ENCODE peak calls at places on chromosomes 5 and 9, in seven cellular contexts. One of them, this sample, is unnamed.

GRCh38 chr9:4517274-4517673 is 27.0 kb downstream of the SLC1A1 start:
- DNase-seq in transverse colon: no peak
- DNase-seq in stomach: no peak
- DNase-seq in SK-N-SH: no peak
- DNase-seq in A549: no peak
- DNase-seq in tibial nerve: no peak
- DNase-seq in ovary: no peak
- DNase-seq in this sample: no peak

GRCh38 chr5:28328691-28329090 is 1290.3 kb upstream of the CDH9 start:
- DNase-seq in SK-N-SH: no peak
- DNase-seq in stomach: no peak
- DNase-seq in transverse colon: no peak
- DNase-seq in A549: no peak
- DNase-seq in tibial nerve: no peak
- DNase-seq in ovary: no peak
- DNase-seq in this sample: no peak

GRCh38 chr9:26940779-26941178 is 6.3 kb downstream of the PLAA start:
- DNase-seq in transverse colon: no peak
- DNase-seq in ovary: no peak
- DNase-seq in SK-N-SH: no peak
- DNase-seq in tibial nerve: no peak
- DNase-seq in A549: no peak
- DNase-seq in stomach: no peak
- DNase-seq in this sample: no peak

GRCh38 chr5:59034498-59035186 is 451.8 kb downstream of the RAB3C start:
- DNase-seq in transverse colon: no peak
- DNase-seq in ovary: no peak
- DNase-seq in tibial nerve: no peak
- DNase-seq in A549: no peak
- DNase-seq in SK-N-SH: peak; percentile 57
- DNase-seq in stomach: no peak
- DNase-seq in this sample: no peak

GRCh38 chr5:179610109-179610902 is 13.2 kb downstream of the HNRNPH1 start:
- DNase-seq in stomach: no peak
- DNase-seq in transverse colon: no peak
- DNase-seq in ovary: no peak
- DNase-seq in A549: no peak
- DNase-seq in SK-N-SH: no peak
- DNase-seq in tibial nerve: peak; percentile 22
- DNase-seq in this sample: peak; percentile 76

GRCh38 chr5:133343196-133343595 is 269.1 kb downstream of the FSTL4 start:
- DNase-seq in ovary: no peak
- DNase-seq in tibial nerve: no peak
- DNase-seq in A549: no peak
- DNase-seq in stomach: no peak
- DNase-seq in SK-N-SH: no peak
- DNase-seq in transverse colon: no peak
- DNase-seq in this sample: peak; percentile 9

GRCh38 chr9:121650220-121651013 is 1.0 kb upstream of the DAB2IP start:
- DNase-seq in ovary: peak; percentile 87
- DNase-seq in transverse colon: peak; percentile 84
- DNase-seq in stomach: peak; percentile 61
- DNase-seq in tibial nerve: no peak
- DNase-seq in SK-N-SH: peak; percentile 91
- DNase-seq in A549: no peak
- DNase-seq in this sample: peak; percentile 81

GRCh38 chr5:166992874-166993722 is 1298.3 kb upstream of the WWC1 start:
- DNase-seq in tibial nerve: peak; percentile 25
- DNase-seq in stomach: no peak
- DNase-seq in transverse colon: no peak
- DNase-seq in SK-N-SH: no peak
- DNase-seq in ovary: no peak
- DNase-seq in A549: no peak
- DNase-seq in this sample: no peak

GRCh38 chr9:135886147-135886981 is 21.0 kb downstream of the CAMSAP1 start:
- DNase-seq in A549: no peak
- DNase-seq in SK-N-SH: no peak
- DNase-seq in ovary: no peak
- DNase-seq in stomach: peak; percentile 4
- DNase-seq in tibial nerve: no peak
- DNase-seq in transverse colon: no peak
- DNase-seq in this sample: no peak

GRCh38 chr5:8093669-8094068 is 224.7 kb downstream of the MTRR start:
- DNase-seq in ovary: no peak
- DNase-seq in stomach: no peak
- DNase-seq in transverse colon: no peak
- DNase-seq in SK-N-SH: no peak
- DNase-seq in tibial nerve: no peak
- DNase-seq in A549: no peak
- DNase-seq in this sample: no peak

GRCh38 chr5:1763548-1763911 is 36.1 kb downstream of the MRPL36 start:
- DNase-seq in SK-N-SH: peak; percentile 78
- DNase-seq in tibial nerve: peak; percentile 38
- DNase-seq in transverse colon: peak; percentile 31
- DNase-seq in ovary: peak; percentile 49
- DNase-seq in A549: peak; percentile 72
- DNase-seq in stomach: no peak
- DNase-seq in this sample: peak; percentile 60

GRCh38 chr9:4111233-4112000 is 188.5 kb downstream of the GLIS3 start:
- DNase-seq in transverse colon: no peak
- DNase-seq in A549: no peak
- DNase-seq in SK-N-SH: no peak
- DNase-seq in tibial nerve: no peak
- DNase-seq in ovary: no peak
- DNase-seq in stomach: no peak
- DNase-seq in this sample: no peak

GRCh38 chr5:72857396-72857795 is 40.9 kb downstream of the TNPO1 start:
- DNase-seq in transverse colon: no peak
- DNase-seq in A549: no peak
- DNase-seq in SK-N-SH: no peak
- DNase-seq in ovary: no peak
- DNase-seq in stomach: no peak
- DNase-seq in tibial nerve: no peak
- DNase-seq in this sample: no peak

GRCh38 chr9:128244443-128245226 is 31.2 kb downstream of the GOLGA2 start:
- DNase-seq in tibial nerve: peak; percentile 81
- DNase-seq in ovary: peak; percentile 72
- DNase-seq in stomach: peak; percentile 49
- DNase-seq in SK-N-SH: peak; percentile 96
- DNase-seq in transverse colon: peak; percentile 65
- DNase-seq in A549: no peak
- DNase-seq in this sample: peak; percentile 95

GRCh38 chr9:83538172-83538889 is at the start of gene FRMD3:
- DNase-seq in ovary: peak; percentile 67
- DNase-seq in transverse colon: peak; percentile 75
- DNase-seq in SK-N-SH: peak; percentile 91
- DNase-seq in tibial nerve: peak; percentile 53
- DNase-seq in A549: peak; percentile 78
- DNase-seq in stomach: peak; percentile 88
- DNase-seq in this sample: peak; percentile 90

GRCh38 chr5:180589771-180590542 is 1.3 kb downstream of the SCGB3A1 start:
- DNase-seq in ovary: no peak
- DNase-seq in stomach: no peak
- DNase-seq in SK-N-SH: peak; percentile 38
- DNase-seq in transverse colon: no peak
- DNase-seq in A549: no peak
- DNase-seq in tibial nerve: no peak
- DNase-seq in this sample: no peak

GRCh38 chr5:167061695-167062094 is 1229.8 kb upstream of the WWC1 start:
- DNase-seq in stomach: no peak
- DNase-seq in A549: no peak
- DNase-seq in transverse colon: no peak
- DNase-seq in tibial nerve: no peak
- DNase-seq in ovary: no peak
- DNase-seq in SK-N-SH: no peak
- DNase-seq in this sample: no peak

GRCh38 chr5:125109293-125109692 is 362.9 kb upstream of the ZNF608 start:
- DNase-seq in A549: no peak
- DNase-seq in tibial nerve: no peak
- DNase-seq in transverse colon: no peak
- DNase-seq in stomach: no peak
- DNase-seq in ovary: no peak
- DNase-seq in SK-N-SH: no peak
- DNase-seq in this sample: no peak

GRCh38 chr5:39578887-39579497 is 154.2 kb upstream of the DAB2 start:
- DNase-seq in ovary: no peak
- DNase-seq in transverse colon: no peak
- DNase-seq in stomach: no peak
- DNase-seq in SK-N-SH: no peak
- DNase-seq in tibial nerve: no peak
- DNase-seq in A549: no peak
- DNase-seq in this sample: no peak

GRCh38 chr5:28408186-28408585 is 1369.8 kb upstream of the CDH9 start:
- DNase-seq in tibial nerve: no peak
- DNase-seq in ovary: no peak
- DNase-seq in A549: peak; percentile 8
- DNase-seq in transverse colon: no peak
- DNase-seq in SK-N-SH: no peak
- DNase-seq in stomach: no peak
- DNase-seq in this sample: no peak

GRCh38 chr9:38094165-38094564 is 25.1 kb upstream of the SHB start:
- DNase-seq in SK-N-SH: no peak
- DNase-seq in ovary: no peak
- DNase-seq in tibial nerve: no peak
- DNase-seq in stomach: no peak
- DNase-seq in A549: no peak
- DNase-seq in transverse colon: no peak
- DNase-seq in this sample: peak; percentile 38

GRCh38 chr5:73960426-73960825 is 334.4 kb downstream of the ARHGEF28 start:
- DNase-seq in stomach: no peak
- DNase-seq in SK-N-SH: no peak
- DNase-seq in tibial nerve: no peak
- DNase-seq in ovary: no peak
- DNase-seq in transverse colon: no peak
- DNase-seq in A549: no peak
- DNase-seq in this sample: no peak

GRCh38 chr5:149940941-149941644 is 3.5 kb downstream of the PDE6A start:
- DNase-seq in ovary: no peak
- DNase-seq in A549: no peak
- DNase-seq in transverse colon: no peak
- DNase-seq in stomach: no peak
- DNase-seq in SK-N-SH: no peak
- DNase-seq in tibial nerve: no peak
- DNase-seq in this sample: no peak
- H3K4me1 ChIP-seq in ovary: no peaks in the 10 kb centered on the region
- H3K4me1 ChIP-seq in A549: peaks cover 71% of the 10 kb centered on the region
- H3K4me1 ChIP-seq in transverse colon: peaks cover 47% of the 10 kb centered on the region
- H3K4me1 ChIP-seq in stomach: peaks cover 9% of the 10 kb centered on the region
- H3K4me1 ChIP-seq in SK-N-SH: peaks cover 37% of the 10 kb centered on the region
- H3K4me1 ChIP-seq in tibial nerve: no peaks in the 10 kb centered on the region
- H3K4me1 ChIP-seq in this sample: no peaks in the 10 kb centered on the region

GRCh38 chr5:79396265-79396664 is 117.7 kb downstream of the HOMER1 start:
- DNase-seq in A549: no peak
- DNase-seq in tibial nerve: no peak
- DNase-seq in stomach: no peak
- DNase-seq in SK-N-SH: no peak
- DNase-seq in transverse colon: no peak
- DNase-seq in ovary: no peak
- DNase-seq in this sample: no peak

GRCh38 chr5:79399046-79399445 is 114.9 kb downstream of the HOMER1 start:
- DNase-seq in transverse colon: no peak
- DNase-seq in tibial nerve: no peak
- DNase-seq in stomach: no peak
- DNase-seq in A549: no peak
- DNase-seq in ovary: no peak
- DNase-seq in SK-N-SH: no peak
- DNase-seq in this sample: no peak

GRCh38 chr5:79395296-79395695 is 118.6 kb downstream of the HOMER1 start:
- DNase-seq in stomach: no peak
- DNase-seq in ovary: no peak
- DNase-seq in tibial nerve: no peak
- DNase-seq in SK-N-SH: no peak
- DNase-seq in transverse colon: no peak
- DNase-seq in A549: no peak
- DNase-seq in this sample: no peak

GRCh38 chr5:79401216-79401615 is 112.7 kb downstream of the HOMER1 start:
- DNase-seq in transverse colon: no peak
- DNase-seq in ovary: no peak
- DNase-seq in stomach: no peak
- DNase-seq in A549: no peak
- DNase-seq in tibial nerve: no peak
- DNase-seq in SK-N-SH: no peak
- DNase-seq in this sample: no peak

DNA sequence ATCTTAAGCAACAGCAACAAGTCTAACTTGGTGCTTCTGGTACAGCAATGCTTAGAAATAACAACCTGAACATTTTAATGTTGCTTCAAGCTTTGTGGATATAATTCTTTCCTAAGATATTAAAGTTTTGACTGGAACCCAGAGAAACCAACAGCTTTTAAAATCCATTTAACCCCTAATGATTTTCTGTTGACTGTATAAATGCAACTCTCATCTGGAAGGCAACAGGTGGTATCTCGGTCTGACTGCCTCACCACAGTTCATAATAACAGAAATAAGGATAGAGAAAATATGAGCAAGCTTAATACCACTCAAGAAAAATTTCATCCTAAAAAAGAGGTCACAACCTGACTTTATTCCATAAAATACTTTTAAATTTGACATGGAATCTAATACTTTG is 116.9 kb downstream of the HOMER1 start:
- DNase-seq in A549: no peak
- DNase-seq in transverse colon: no peak
- DNase-seq in ovary: no peak
- DNase-seq in tibial nerve: no peak
- DNase-seq in SK-N-SH: no peak
- DNase-seq in stomach: no peak
- DNase-seq in this sample: no peak
- TF ChIP-seq EP300 in A549: no peak
- TF ChIP-seq EP300 in transverse colon: no peak
- TF ChIP-seq EP300 in ovary: no peak
- TF ChIP-seq EP300 in tibial nerve: no peak
- TF ChIP-seq EP300 in SK-N-SH: no peak
- TF ChIP-seq EP300 in stomach: no peak
- TF ChIP-seq EP300 in this sample: no peak

GRCh38 chr5:149941795-149942194 is 2.8 kb downstream of the PDE6A start:
- DNase-seq in transverse colon: no peak
- DNase-seq in ovary: no peak
- DNase-seq in A549: no peak
- DNase-seq in tibial nerve: no peak
- DNase-seq in stomach: no peak
- DNase-seq in SK-N-SH: no peak
- DNase-seq in this sample: no peak
- H3K4me1 ChIP-seq in transverse colon: peaks cover 47% of the 10 kb centered on the region
- H3K4me1 ChIP-seq in ovary: no peaks in the 10 kb centered on the region
- H3K4me1 ChIP-seq in A549: peaks cover 64% of the 10 kb centered on the region
- H3K4me1 ChIP-seq in tibial nerve: no peaks in the 10 kb centered on the region
- H3K4me1 ChIP-seq in stomach: peaks cover 9% of the 10 kb centered on the region
- H3K4me1 ChIP-seq in SK-N-SH: peaks cover 31% of the 10 kb centered on the region
- H3K4me1 ChIP-seq in this sample: no peaks in the 10 kb centered on the region

DNA sequence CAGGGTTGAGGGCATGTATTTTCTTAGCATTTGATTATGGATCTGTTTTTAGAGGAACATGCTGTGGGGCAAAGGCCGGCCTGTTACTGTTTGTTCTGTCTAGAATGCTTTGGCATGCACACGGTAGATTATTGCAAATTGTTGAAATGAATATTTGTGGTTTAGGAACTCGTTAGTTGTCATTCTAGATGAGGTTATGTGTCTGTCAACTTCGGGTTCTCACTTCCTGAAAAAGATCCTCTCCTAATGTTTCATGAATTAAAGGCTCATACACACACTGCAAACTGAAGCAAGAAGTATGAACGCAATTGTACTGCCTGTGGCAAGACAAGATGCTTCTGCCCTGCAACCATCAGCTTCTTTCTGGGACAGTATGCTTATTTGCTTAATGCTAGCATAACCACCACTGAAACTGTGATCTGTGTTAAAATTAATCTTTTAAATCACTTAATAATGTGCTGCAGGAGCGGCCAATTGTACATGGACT is 99.6 kb downstream of the BASP1 start:
- DNase-seq in transverse colon: no peak
- DNase-seq in ovary: no peak
- DNase-seq in tibial nerve: no peak
- DNase-seq in A549: no peak
- DNase-seq in stomach: no peak
- DNase-seq in SK-N-SH: no peak
- DNase-seq in this sample: no peak
- TF ChIP-seq EP300 in transverse colon: no peak
- TF ChIP-seq EP300 in ovary: no peak
- TF ChIP-seq EP300 in tibial nerve: no peak
- TF ChIP-seq EP300 in A549: no peak
- TF ChIP-seq EP300 in stomach: no peak
- TF ChIP-seq EP300 in SK-N-SH: no peak
- TF ChIP-seq EP300 in this sample: no peak